ENCODE peak calls at places on chromosomes 3 and 15, in six cellular contexts. N is psoas muscle, J is adipocyte, R is DND-41, V is GM06990, D is Karpas-422. I is an unnamed sample.

GRCh38 chr15:70284438-70285214 is 186.9 kb upstream of the TLE3 start:
- DNase-seq in N (no peak), J (no peak), R (peak; percentile 15), V (no peak), D (peak; percentile 73), I (peak; percentile 16)

GRCh38 chr3:128335621-128336296 is 130.9 kb downstream of the DNAJB8 start:
- DNase-seq in N (no peak), J (no peak), R (no peak), V (no peak), D (no peak), I (no peak)

GRCh38 chr3:154122912-154123559 is 1.8 kb downstream of the ARHGEF26 start:
- DNase-seq in N (no peak), J (no peak), R (no peak), V (no peak), D (no peak), I (no peak)

GRCh38 chr15:70906842-70907241 is 14.2 kb downstream of the LRRC49 start:
- DNase-seq in N (no peak), J (peak; percentile 74), R (no peak), V (no peak), D (no peak), I (no peak)

GRCh38 chr15:71780349-71780976 is 29.9 kb upstream of the NR2E3 start:
- DNase-seq in N (no peak), J (peak; percentile 85), R (peak; percentile 27), V (peak; percentile 44), D (peak; percentile 88), I (peak; percentile 11)

GRCh38 chr3:72673011-72673771 is 175.1 kb downstream of the SHQ1 start:
- DNase-seq in N (no peak), J (no peak), R (no peak), V (no peak), D (peak; percentile 82), I (no peak)

GRCh38 chr3:184751204-184751809 is 39.4 kb upstream of the MAGEF1 start:
- DNase-seq in N (no peak), J (no peak), R (no peak), V (no peak), D (no peak), I (no peak)

GRCh38 chr3:138975366-138975765 is 28.3 kb downstream of the FOXL2NB start:
- DNase-seq in N (no peak), J (no peak), R (no peak), V (no peak), D (no peak), I (no peak)

GRCh38 chr3:179744667-179745066 is 91.8 kb downstream of the USP13 start:
- DNase-seq in N (no peak), J (no peak), R (no peak), V (no peak), D (no peak), I (no peak)

GRCh38 chr3:160806094-160806493 is 50.1 kb downstream of the PPM1L start:
- DNase-seq in N (no peak), J (no peak), R (no peak), V (no peak), D (no peak), I (no peak)

GRCh38 chr15:80533934-80534333 is 129.8 kb downstream of the ARNT2 start:
- DNase-seq in N (no peak), J (no peak), R (no peak), V (no peak), D (no peak), I (no peak)

GRCh38 chr3:188126931-188127330 is 27.0 kb upstream of the LPP start:
- DNase-seq in N (no peak), J (no peak), R (no peak), V (no peak), D (no peak), I (no peak)

GRCh38 chr3:102142379-102143058 is 292.3 kb upstream of the ZPLD1 start:
- DNase-seq in N (no peak), J (no peak), R (no peak), V (no peak), D (no peak), I (no peak)

GRCh38 chr3:187064210-187065115 is 74.8 kb downstream of the RPL39L start:
- DNase-seq in N (no peak), J (peak; percentile 82), R (no peak), V (no peak), D (peak; percentile 83), I (no peak)

GRCh38 chr3:37667359-37667758 is 194.3 kb upstream of the CTDSPL start:
- DNase-seq in N (no peak), J (no peak), R (no peak), V (no peak), D (peak; percentile 31), I (no peak)

GRCh38 chr3:144989756-144990155 is 1018.1 kb downstream of the DIPK2A start:
- DNase-seq in N (no peak), J (peak; percentile 47), R (no peak), V (no peak), D (no peak), I (no peak)

GRCh38 chr3:169764453-169765280 is at the start of gene TERC:
- DNase-seq in N (peak; percentile 94), J (peak; percentile 94), R (peak; percentile 93), V (peak; percentile 86), D (peak; percentile 99), I (peak; percentile 97)

GRCh38 chr15:39616731-39617455 is 36.0 kb downstream of the THBS1 start:
- DNase-seq in N (no peak), J (peak; percentile 17), R (no peak), V (no peak), D (no peak), I (no peak)

GRCh38 chr15:92197761-92198160 is 195.9 kb upstream of the ST8SIA2 start:
- DNase-seq in N (no peak), J (no peak), R (no peak), V (no peak), D (no peak), I (no peak)

GRCh38 chr3:184379375-184380209 is at the start of gene CHRD:
- DNase-seq in N (peak; percentile 48), J (no peak), R (no peak), V (no peak), D (no peak), I (no peak)

GRCh38 chr3:36591959-36592358 is 172.4 kb downstream of the DCLK3 start:
- DNase-seq in N (no peak), J (peak; percentile 11), R (no peak), V (no peak), D (no peak), I (no peak)

GRCh38 chr3:22241110-22241509 is 490.1 kb upstream of the ZNF385D start:
- DNase-seq in N (no peak), J (no peak), R (no peak), V (no peak), D (no peak), I (no peak)

GRCh38 chr15:100314809-100315400 is 26.9 kb downstream of the ADAMTS17 start:
- DNase-seq in N (no peak), J (no peak), R (no peak), V (no peak), D (no peak), I (no peak)

GRCh38 chr3:59433546-59433945 is 383.7 kb upstream of the CFAP20DC start:
- DNase-seq in N (no peak), J (no peak), R (no peak), V (no peak), D (no peak), I (no peak)

GRCh38 chr3:158770254-158771017 is 31.4 kb upstream of the MFSD1 start:
- DNase-seq in N (no peak), J (peak; percentile 80), R (no peak), V (no peak), D (no peak), I (no peak)

GRCh38 chr15:72169921-72170611 is 27.5 kb downstream of the GRAMD2A start:
- DNase-seq in N (no peak), J (no peak), R (no peak), V (no peak), D (no peak), I (no peak)

GRCh38 chr15:59180946-59181345 is 25.7 kb upstream of the LDHAL6B start:
- DNase-seq in N (no peak), J (peak; percentile 19), R (no peak), V (no peak), D (no peak), I (no peak)

GRCh38 chr15:64149424-64150235 is 1.9 kb upstream of the SNX22 start:
- DNase-seq in N (no peak), J (no peak), R (peak; percentile 35), V (no peak), D (peak; percentile 71), I (peak; percentile 62)

GRCh38 chr3:128489860-128490649 is 2.9 kb downstream of the GATA2 start:
- DNase-seq in N (no peak), J (peak; percentile 71), R (no peak), V (no peak), D (no peak), I (no peak)

GRCh38 chr15:42228036-42228435 is 19.9 kb upstream of the VPS39 start:
- DNase-seq in N (no peak), J (no peak), R (no peak), V (no peak), D (no peak), I (no peak)

GRCh38 chr3:12832350-12833225 is 8.8 kb downstream of the RPL32 start:
- DNase-seq in N (no peak), J (no peak), R (no peak), V (no peak), D (no peak), I (no peak)
- H3K36me3 ChIP-seq in N (peaks cover 100% of the 10 kb centered on the region), J (peaks cover 65% of the 10 kb centered on the region), R (peaks cover 82% of the 10 kb centered on the region), V (peaks cover 37% of the 10 kb centered on the region), D (peaks cover 49% of the 10 kb centered on the region), I (peaks cover 69% of the 10 kb centered on the region)

GRCh38 chr3:50645378-50645777 is 28.4 kb downstream of the MAPKAPK3 start:
- DNase-seq in N (no peak), J (no peak), R (no peak), V (no peak), D (no peak), I (no peak)
- H3K36me3 ChIP-seq in N (peaks cover 84% of the 10 kb centered on the region), J (peaks cover 54% of the 10 kb centered on the region), R (peaks cover 94% of the 10 kb centered on the region), V (no peaks in the 10 kb centered on the region), D (no peaks in the 10 kb centered on the region), I (peaks cover 83% of the 10 kb centered on the region)

GRCh38 chr3:14446988-14447570 is 44.7 kb downstream of the SLC6A6 start:
- DNase-seq in N (no peak), J (no peak), R (no peak), V (no peak), D (no peak), I (no peak)
- H3K36me3 ChIP-seq in N (peaks cover 81% of the 10 kb centered on the region), J (peaks cover 44% of the 10 kb centered on the region), R (peaks cover 73% of the 10 kb centered on the region), V (peaks cover 24% of the 10 kb centered on the region), D (peaks cover 36% of the 10 kb centered on the region), I (peaks cover 84% of the 10 kb centered on the region)

GRCh38 chr3:53183514-53183913 is 22.5 kb downstream of the PRKCD start:
- DNase-seq in N (no peak), J (no peak), R (no peak), V (no peak), D (no peak), I (no peak)
- H3K36me3 ChIP-seq in N (peaks cover 33% of the 10 kb centered on the region), J (peaks cover 82% of the 10 kb centered on the region), R (no peaks in the 10 kb centered on the region), V (peaks cover 57% of the 10 kb centered on the region), D (peaks cover 63% of the 10 kb centered on the region), I (peaks cover 79% of the 10 kb centered on the region)

GRCh38 chr3:41236198-41236597 is 36.9 kb downstream of the CTNNB1 start:
- DNase-seq in N (no peak), J (no peak), R (no peak), V (no peak), D (no peak), I (no peak)
- H3K36me3 ChIP-seq in N (peaks cover 93% of the 10 kb centered on the region), J (peaks cover 98% of the 10 kb centered on the region), R (peaks cover 95% of the 10 kb centered on the region), V (peaks cover 23% of the 10 kb centered on the region), D (peaks cover 92% of the 10 kb centered on the region), I (peaks cover 92% of the 10 kb centered on the region)

I was measured in CD4-positive, CD25-positive, alpha-beta regulatory T cell.